ENCODE peak calls at places on chromosome 10, in five cellular contexts. S, I, Y, D and Q are unnamed samples.

GRCh38 chr10:29415876-29416275 is 127.0 kb downstream of the LYZL1 start:
- DNase-seq in S (no peak), I (no peak), Y (no peak), D (no peak), Q (no peak)

GRCh38 chr10:110916554-110917346 is 2.2 kb downstream of the BBIP1 start:
- DNase-seq in S (no peak), I (no peak), Y (no peak), D (no peak), Q (no peak)

GRCh38 chr10:88260329-88261051 is 322.6 kb downstream of the RNLS start:
- DNase-seq in S (no peak), I (no peak), Y (no peak), D (no peak), Q (no peak)

GRCh38 chr10:99506416-99506815 is 26.3 kb upstream of the NKX2-3 start:
- DNase-seq in S (no peak), I (no peak), Y (no peak), D (no peak), Q (no peak)

GRCh38 chr10:127193125-127193524 is 3.3 kb downstream of the INSYN2A start:
- DNase-seq in S (no peak), I (no peak), Y (no peak), D (no peak), Q (peak; percentile 48)

GRCh38 chr10:77763453-77764430 is 126.1 kb upstream of the KCNMA1 start:
- DNase-seq in S (no peak), I (no peak), Y (no peak), D (no peak), Q (no peak)

GRCh38 chr10:126561499-126562208 is 108.8 kb downstream of the C10orf90 start:
- DNase-seq in S (no peak), I (no peak), Y (no peak), D (no peak), Q (no peak)

GRCh38 chr10:13272164-13272571 is 27.7 kb downstream of the PHYH start:
- DNase-seq in S (peak; percentile 60), I (peak; percentile 44), Y (peak; percentile 78), D (no peak), Q (peak; percentile 65)

GRCh38 chr10:29543715-29544114 is 91.1 kb downstream of the SVIL start:
- DNase-seq in S (no peak), I (no peak), Y (no peak), D (no peak), Q (no peak)

GRCh38 chr10:132802694-132803320 is 16.9 kb upstream of the NKX6-2 start:
- DNase-seq in S (no peak), I (no peak), Y (no peak), D (peak; percentile 8), Q (no peak)

GRCh38 chr10:29757551-29758297 is 123.0 kb upstream of the SVIL start:
- DNase-seq in S (no peak), I (no peak), Y (no peak), D (peak; percentile 85), Q (no peak)

GRCh38 chr10:132865236-132865635 is 77.1 kb downstream of the CFAP46 start:
- DNase-seq in S (no peak), I (no peak), Y (peak; percentile 21), D (no peak), Q (peak; percentile 27)

GRCh38 chr10:14880201-14880600 is 1.5 kb downstream of the SUV39H2 start:
- DNase-seq in S (no peak), I (no peak), Y (no peak), D (no peak), Q (no peak)

GRCh38 chr10:122696687-122697086 is 3.0 kb downstream of the C10orf120 start:
- DNase-seq in S (no peak), I (no peak), Y (no peak), D (no peak), Q (no peak)

GRCh38 chr10:97687785-97688781 is 1.0 kb upstream of the AVPI1 start:
- DNase-seq in S (peak; percentile 36), I (peak; percentile 44), Y (no peak), D (no peak), Q (no peak)

GRCh38 chr10:89043052-89043451 is 52.5 kb downstream of the FAS start:
- DNase-seq in S (no peak), I (no peak), Y (no peak), D (no peak), Q (no peak)

GRCh38 chr10:34526758-34527730 is 288.1 kb downstream of the PARD3 start:
- DNase-seq in S (no peak), I (no peak), Y (no peak), D (peak; percentile 65), Q (no peak)

GRCh38 chr10:123100030-123100762 is 35.6 kb upstream of the HMX3 start:
- DNase-seq in S (no peak), I (no peak), Y (no peak), D (no peak), Q (peak; percentile 4)

GRCh38 chr10:99945286-99945685 is 64.5 kb downstream of the DNMBP start:
- DNase-seq in S (no peak), I (peak; percentile 38), Y (no peak), D (no peak), Q (no peak)

GRCh38 chr10:76318171-76318570 is 886.7 kb downstream of the LRMDA start:
- DNase-seq in S (no peak), I (no peak), Y (no peak), D (no peak), Q (no peak)

GRCh38 chr10:61643316-61643751 is 19.4 kb upstream of the CABCOCO1 start:
- DNase-seq in S (no peak), I (no peak), Y (no peak), D (no peak), Q (no peak)
- H3K4me3 ChIP-seq in S (no peak overlapping the region), I (no peak overlapping the region), Y (no peak overlapping the region), D (no peak overlapping the region), Q (no peak overlapping the region)

DNA sequence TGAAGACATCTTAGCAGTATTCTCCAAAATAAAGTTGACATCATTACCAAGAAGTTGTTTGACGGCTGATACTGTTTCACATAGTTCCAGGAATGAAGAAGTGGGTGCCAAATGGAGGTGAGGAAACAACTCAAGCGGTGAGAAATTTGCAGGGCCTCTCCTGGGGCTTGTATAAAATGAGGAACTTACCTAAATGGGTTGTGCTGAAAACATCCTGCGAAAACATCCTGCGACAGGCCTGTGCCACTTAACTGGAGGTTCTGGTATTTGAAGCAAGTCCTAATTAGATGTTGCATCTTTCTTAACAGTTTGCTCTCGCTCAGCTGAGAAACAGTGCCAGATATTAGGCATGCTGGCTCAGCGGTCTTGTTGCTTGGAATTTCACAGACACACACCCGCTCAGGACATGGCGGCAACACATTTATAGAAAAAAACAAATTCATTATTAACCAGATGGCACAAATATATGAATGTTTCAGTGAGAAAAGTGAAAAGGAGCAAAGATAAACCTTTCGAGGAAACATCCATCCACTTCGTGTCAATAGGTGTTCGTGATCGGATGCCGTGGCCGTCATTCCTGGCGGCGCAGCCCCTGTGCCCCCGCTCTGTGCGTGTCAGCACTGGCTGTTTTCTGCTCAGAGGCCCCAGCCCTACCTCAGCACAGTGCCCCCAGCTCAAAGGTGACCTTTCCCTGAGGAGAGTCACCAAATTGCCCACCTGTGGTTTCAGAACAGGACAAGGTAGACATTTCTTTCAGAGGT is 48.1 kb downstream of the CDC123 start:
- DNase-seq in S (no peak), I (no peak), Y (no peak), D (no peak), Q (no peak)
- H3K4me1 ChIP-seq in S (no peaks in the 10 kb centered on the region), I (peaks cover 2% of the 10 kb centered on the region), Y (no peaks in the 10 kb centered on the region), D (no peaks in the 10 kb centered on the region), Q (no peaks in the 10 kb centered on the region)

DNA sequence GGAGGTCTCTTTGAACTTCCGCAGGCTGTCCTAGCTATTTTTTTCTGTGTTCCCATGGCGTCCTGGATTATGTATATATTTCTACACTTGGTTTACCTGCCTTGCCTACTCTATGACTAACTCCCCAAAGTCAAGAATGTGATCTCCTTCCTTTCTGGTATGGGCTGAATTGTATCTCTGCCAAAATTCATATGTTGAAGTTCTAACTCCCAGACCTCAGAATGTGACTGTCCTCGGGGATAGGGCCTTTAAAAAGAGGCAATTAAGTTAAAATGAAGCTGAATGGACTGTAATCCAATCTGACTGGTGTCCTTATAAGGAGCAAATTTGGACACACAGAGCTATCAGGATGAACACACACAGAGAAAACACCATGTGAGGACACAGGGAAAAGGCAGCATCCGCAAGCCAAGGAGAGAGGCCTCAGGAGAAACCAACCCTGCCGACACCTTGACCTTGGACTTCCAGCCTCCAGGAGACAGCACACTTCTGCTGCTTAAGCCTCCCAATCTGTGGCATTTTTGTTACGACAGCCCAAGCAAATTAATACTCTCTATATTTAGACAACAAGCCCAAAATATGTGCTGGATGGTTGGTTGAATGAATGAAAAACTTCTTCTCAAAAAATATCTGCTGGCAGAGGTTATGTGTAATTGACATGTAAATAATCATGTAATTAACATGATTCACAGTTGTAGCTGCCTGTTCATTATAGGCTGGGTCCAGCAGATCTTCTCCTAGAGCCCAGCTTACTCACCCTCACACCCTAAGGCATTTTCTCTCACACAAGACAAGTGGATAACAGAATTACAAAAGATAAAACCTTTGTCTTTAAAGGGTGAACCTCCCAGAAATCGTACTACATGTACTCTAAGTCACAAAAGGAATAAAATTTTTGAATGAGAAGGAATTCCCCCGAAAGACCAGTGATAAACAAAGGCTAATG is 123.7 kb downstream of the CUBN start:
- DNase-seq in S (no peak), I (no peak), Y (no peak), D (no peak), Q (no peak)
- H3K4me3 ChIP-seq in S (no peak overlapping the region), I (no peak overlapping the region), Y (no peak overlapping the region), D (no peak overlapping the region), Q (no peak overlapping the region)

GRCh38 chr10:125316436-125316835 is 156.1 kb upstream of the CTBP2 start:
- DNase-seq in S (no peak), I (no peak), Y (no peak), D (no peak), Q (no peak)
- H3K4me1 ChIP-seq in S (no peaks in the 10 kb centered on the region), I (no peaks in the 10 kb centered on the region), Y (no peaks in the 10 kb centered on the region), D (no peaks in the 10 kb centered on the region), Q (no peaks in the 10 kb centered on the region)

GRCh38 chr10:37488792-37489657 is 363.6 kb downstream of the ANKRD30A start:
- DNase-seq in S (no peak), I (peak; percentile 15), Y (no peak), D (no peak), Q (peak; percentile 79)
- H3K4me3 ChIP-seq in S (no peak overlapping the region), I (no peak overlapping the region), Y (no peak overlapping the region), D (no peak overlapping the region), Q (no peak overlapping the region)

GRCh38 chr10:117362313-117362712 is 12.9 kb downstream of the PDZD8 start:
- DNase-seq in S (no peak), I (no peak), Y (no peak), D (no peak), Q (no peak)
- H3K4me1 ChIP-seq in S (no peaks in the 10 kb centered on the region), I (no peaks in the 10 kb centered on the region), Y (no peaks in the 10 kb centered on the region), D (peaks cover 65% of the 10 kb centered on the region), Q (peaks cover 14% of the 10 kb centered on the region)

GRCh38 chr10:7795605-7796004 is 7.6 kb downstream of the ATP5F1C start:
- DNase-seq in S (no peak), I (no peak), Y (no peak), D (no peak), Q (no peak)

GRCh38 chr10:7788640-7789335 is 811 bp downstream of the ATP5F1C start:
- DNase-seq in S (no peak), I (no peak), Y (no peak), D (no peak), Q (peak; percentile 15)

GRCh38 chr10:7789390-7789789 is 1.4 kb downstream of the ATP5F1C start:
- DNase-seq in S (no peak), I (no peak), Y (no peak), D (no peak), Q (peak; percentile 8)

GRCh38 chr10:7794627-7795026 is 6.7 kb downstream of the ATP5F1C start:
- DNase-seq in S (no peak), I (no peak), Y (no peak), D (no peak), Q (no peak)

DNA sequence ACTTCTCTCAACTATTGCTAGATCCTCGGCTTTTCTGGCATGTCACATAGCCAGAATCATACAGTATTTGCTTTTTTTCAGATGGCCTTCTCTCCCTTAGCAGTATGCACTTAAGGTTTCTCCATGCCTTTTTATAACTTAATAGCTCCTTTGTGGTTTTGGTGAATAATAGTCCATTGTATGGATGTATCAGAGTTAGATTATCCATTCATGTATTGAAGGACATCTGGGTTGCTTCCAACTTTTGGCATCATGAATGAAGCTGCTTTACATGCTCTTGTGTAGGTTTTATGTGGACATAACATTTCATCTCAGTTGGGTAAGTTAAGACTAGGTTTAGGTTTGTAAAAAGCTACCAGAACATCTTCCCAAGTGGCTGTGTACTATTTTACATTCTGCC is 4.6 kb downstream of the ATP5F1C start:
- DNase-seq in S (no peak), I (no peak), Y (no peak), D (no peak), Q (no peak)
- H3K4me3 ChIP-seq in S (no peak overlapping the region), I (no peak overlapping the region), Y (no peak overlapping the region), D (no peak overlapping the region), Q (no peak overlapping the region)